ENCODE peak calls at places on chromosome 3, in six cellular contexts. Y is GM03348; K is stimulated activated CD4-positive, alpha-beta T cell treated with anti-CD3 and anti-CD28 coated beads, Interleukin-2, amount 100 ng/mL, for 48 hours; B is WERI-Rb-1; L is cerebellar cortex; A is kidney. J is an unnamed sample.

GRCh38 chr3:43198791-43199644 is 87.3 kb upstream of the SNRK start:
- DNase-seq in B (no peak), A (no peak), Y (no peak), K (no peak), L (no peak), J (no peak)

GRCh38 chr3:58021072-58021959 is 13.1 kb downstream of the FLNB start:
- DNase-seq in Y (no peak), K (no peak), B (no peak), L (no peak), A (no peak), J (no peak)

GRCh38 chr3:159766563-159767185 is 222.0 kb upstream of the IL12A start:
- DNase-seq in K (no peak), L (peak), A (no peak), Y (peak), B (no peak), J (peak)

GRCh38 chr3:55476515-55476914 is 10.6 kb downstream of the WNT5A start:
- DNase-seq in L (no peak), B (no peak), Y (peak), K (no peak), A (no peak), J (peak)

GRCh38 chr3:17602126-17602525 is 140.3 kb downstream of the TBC1D5 start:
- DNase-seq in B (no peak), K (no peak), Y (no peak), L (no peak), A (no peak), J (no peak)

GRCh38 chr3:65867463-65868210 is 171.1 kb downstream of the MAGI1 start:
- DNase-seq in Y (no peak), K (no peak), B (peak), A (no peak), L (peak), J (no peak)

GRCh38 chr3:154615451-154615850 is 185.5 kb upstream of the GPR149 start:
- DNase-seq in B (no peak), Y (no peak), A (peak), L (no peak), K (no peak), J (no peak)

GRCh38 chr3:9945358-9945757 is 6.8 kb downstream of the PRRT3 start:
- DNase-seq in K (no peak), B (no peak), L (peak), A (no peak), Y (no peak), J (no peak)

GRCh38 chr3:132317229-132317948 is at the start of gene ACP3:
- DNase-seq in A (no peak), K (no peak), L (no peak), Y (peak), B (no peak), J (peak)

GRCh38 chr3:30751610-30752299 is 142.7 kb downstream of the GADL1 start:
- DNase-seq in Y (no peak), L (no peak), A (peak), B (peak), K (peak), J (peak)

GRCh38 chr3:148861277-148861869 is 3.7 kb upstream of the CPA3 start:
- DNase-seq in A (no peak), Y (peak), K (no peak), B (no peak), L (peak), J (peak)

GRCh38 chr3:54970895-54971294 is 43.0 kb upstream of the LRTM1 start:
- DNase-seq in Y (peak), A (no peak), L (no peak), B (no peak), K (no peak), J (peak)

GRCh38 chr3:156478931-156479330 is 76.0 kb downstream of the SSR3 start:
- DNase-seq in Y (no peak), A (no peak), K (no peak), L (peak), B (no peak), J (no peak)

GRCh38 chr3:133955892-133956291 is 60.2 kb upstream of the RAB6B start:
- DNase-seq in B (peak), A (peak), K (no peak), L (no peak), Y (no peak), J (no peak)

GRCh38 chr3:58332575-58333179 is at the start of gene PXK:
- DNase-seq in A (peak), B (peak), K (peak), L (peak), Y (peak), J (peak)

GRCh38 chr3:74897006-74897405 is 282.5 kb upstream of the CNTN3 start:
- DNase-seq in A (no peak), B (no peak), L (peak), Y (peak), K (no peak), J (peak)

GRCh38 chr3:32991781-32992180 is 40.3 kb downstream of the CCR4 start:
- DNase-seq in B (no peak), L (no peak), Y (no peak), A (no peak), K (no peak), J (no peak)

GRCh38 chr3:194671511-194671899 is 486 bp downstream of the LSG1 start:
- DNase-seq in B (no peak), A (no peak), Y (peak), K (no peak), L (peak), J (peak)

GRCh38 chr3:114380233-114380645 is 86.4 kb downstream of the TIGIT start:
- DNase-seq in B (no peak), Y (peak), K (no peak), L (no peak), A (peak), J (peak)

GRCh38 chr3:176755552-176755951 is 441.7 kb downstream of the TBL1XR1 start:
- DNase-seq in Y (no peak), B (no peak), K (no peak), L (no peak), A (no peak), J (no peak)

J was measured in AG08396.